ENCODE peak calls at places on chromosomes 4 and X, in ten cellular contexts. D, F, S, V, U, X, Y, R, J and T are unnamed samples.

GRCh38 chr4:168551211-168551610 is 54.4 kb downstream of the PALLD start:
- DNase-seq in D (no peak), F (peak), S (no peak), V (peak), U (no peak), X (peak), Y (no peak), R (no peak), J (peak), T (no peak)

GRCh38 chrX:7318246-7318645 is 170.3 kb upstream of the PUDP start:
- DNase-seq in D (no peak), F (peak), S (no peak), V (no peak), U (no peak), X (no peak), Y (no peak), R (no peak), J (no peak), T (no peak)

GRCh38 chrX:40471965-40472648 is 108.7 kb upstream of the ATP6AP2 start:
- DNase-seq in D (no peak), F (peak), S (peak), V (peak), U (peak), X (peak), Y (no peak), R (no peak), J (no peak), T (no peak)

GRCh38 chr4:163808091-163808490 is 313.6 kb downstream of the TMA16 start:
- DNase-seq in D (no peak), F (no peak), S (no peak), V (no peak), U (no peak), X (no peak), Y (no peak), R (no peak), J (no peak), T (no peak)

GRCh38 chrX:70479197-70479969 is 34.7 kb downstream of the DLG3 start:
- DNase-seq in D (no peak), F (peak), S (no peak), V (peak), U (no peak), X (peak), Y (no peak), R (no peak), J (peak), T (no peak)

GRCh38 chr4:25107827-25108516 is 52.3 kb downstream of the SEPSECS start:
- DNase-seq in D (no peak), F (peak), S (no peak), V (peak), U (no peak), X (no peak), Y (no peak), R (no peak), J (no peak), T (no peak)

GRCh38 chrX:53716328-53717088 is 30.0 kb upstream of the HUWE1 start:
- DNase-seq in D (peak), F (no peak), S (peak), V (no peak), U (no peak), X (peak), Y (no peak), R (peak), J (peak), T (peak)

GRCh38 chr4:89410687-89411086 is 103.1 kb upstream of the GPRIN3 start:
- DNase-seq in D (no peak), F (peak), S (no peak), V (peak), U (no peak), X (peak), Y (no peak), R (no peak), J (peak), T (no peak)

GRCh38 chrX:40100141-40100536 is 2.4 kb upstream of the BCOR start:
- DNase-seq in D (no peak), F (peak), S (no peak), V (peak), U (no peak), X (no peak), Y (no peak), R (no peak), J (no peak), T (no peak)

GRCh38 chr4:159006202-159006601 is 96.7 kb upstream of the RAPGEF2 start:
- DNase-seq in D (no peak), F (peak), S (no peak), V (no peak), U (no peak), X (peak), Y (no peak), R (no peak), J (peak), T (peak)

GRCh38 chr4:153643406-153644016 is 40.6 kb upstream of the TLR2 start:
- DNase-seq in D (no peak), F (peak), S (peak), V (peak), U (no peak), X (peak), Y (no peak), R (no peak), J (no peak), T (no peak)

GRCh38 chrX:126929071-126929470 is 109.5 kb downstream of the PRR32 start:
- DNase-seq in D (no peak), F (no peak), S (no peak), V (no peak), U (no peak), X (no peak), Y (no peak), R (no peak), J (no peak), T (no peak)

GRCh38 chr4:164783966-164784365 is 30.0 kb downstream of the SMIM31 start:
- DNase-seq in D (no peak), F (no peak), S (no peak), V (no peak), U (no peak), X (no peak), Y (no peak), R (no peak), J (no peak), T (no peak)

GRCh38 chrX:123157586-123157985 is 26.5 kb upstream of the GRIA3 start:
- DNase-seq in D (no peak), F (peak), S (no peak), V (no peak), U (no peak), X (no peak), Y (no peak), R (no peak), J (no peak), T (no peak)

GRCh38 chr4:38523054-38523453 is 140.9 kb upstream of the KLF3 start:
- DNase-seq in D (no peak), F (no peak), S (no peak), V (no peak), U (no peak), X (no peak), Y (no peak), R (no peak), J (no peak), T (no peak)

GRCh38 chrX:17031827-17032226 is 85.4 kb downstream of the REPS2 start:
- DNase-seq in D (no peak), F (no peak), S (no peak), V (no peak), U (no peak), X (no peak), Y (no peak), R (no peak), J (no peak), T (no peak)

GRCh38 chrX:132092439-132093065 is 35.3 kb downstream of the FRMD7 start:
- DNase-seq in D (no peak), F (peak), S (peak), V (peak), U (peak), X (peak), Y (peak), R (peak), J (no peak), T (peak)

GRCh38 chrX:104854790-104855340 is 288.9 kb downstream of the IL1RAPL2 start:
- DNase-seq in D (no peak), F (no peak), S (no peak), V (peak), U (no peak), X (peak), Y (no peak), R (no peak), J (no peak), T (no peak)

GRCh38 chr4:41216294-41217019 is 2.1 kb upstream of the APBB2 start:
- DNase-seq in D (peak), F (peak), S (peak), V (peak), U (no peak), X (peak), Y (no peak), R (no peak), J (no peak), T (no peak)

GRCh38 chrX:70044541-70045245 is 5.0 kb downstream of the AWAT2 start:
- DNase-seq in D (no peak), F (no peak), S (no peak), V (peak), U (no peak), X (no peak), Y (no peak), R (no peak), J (no peak), T (no peak)

GRCh38 chr4:1216869-1217294 is 32.0 kb downstream of the CTBP1 start:
- DNase-seq in D (no peak), F (no peak), S (peak), V (no peak), U (peak), X (no peak), Y (no peak), R (peak), J (no peak), T (no peak)

GRCh38 chr4:121217385-121217784 is 53.3 kb upstream of the TNIP3 start:
- DNase-seq in D (no peak), F (no peak), S (no peak), V (peak), U (no peak), X (peak), Y (no peak), R (no peak), J (peak), T (no peak)

GRCh38 chr4:20305976-20306375 is 54.3 kb downstream of the SLIT2 start:
- DNase-seq in D (no peak), F (peak), S (no peak), V (peak), U (no peak), X (no peak), Y (no peak), R (no peak), J (no peak), T (no peak)

GRCh38 chr4:5573965-5574364 is 134.4 kb downstream of the EVC2 start:
- DNase-seq in D (no peak), F (no peak), S (no peak), V (peak), U (no peak), X (no peak), Y (no peak), R (no peak), J (no peak), T (no peak)

GRCh38 chrX:155009994-155010472 is 12.5 kb downstream of the F8 start:
- DNase-seq in D (no peak), F (no peak), S (no peak), V (peak), U (no peak), X (no peak), Y (no peak), R (no peak), J (no peak), T (no peak)

GRCh38 chr4:177862541-177863176 is 420.4 kb upstream of the AGA start:
- DNase-seq in D (no peak), F (no peak), S (no peak), V (no peak), U (no peak), X (no peak), Y (no peak), R (no peak), J (no peak), T (no peak)

GRCh38 chrX:129980540-129981206 is 1.8 kb upstream of the BCORL1 start:
- DNase-seq in D (no peak), F (no peak), S (no peak), V (peak), U (no peak), X (peak), Y (no peak), R (peak), J (no peak), T (no peak)

GRCh38 chr4:5970381-5971076 is 47.7 kb downstream of the C4orf50 start:
- DNase-seq in D (no peak), F (no peak), S (no peak), V (no peak), U (no peak), X (no peak), Y (no peak), R (no peak), J (no peak), T (no peak)

GRCh38 chr4:184444215-184444952 is 30.0 kb downstream of the IRF2 start:
- DNase-seq in D (no peak), F (no peak), S (no peak), V (no peak), U (no peak), X (peak), Y (no peak), R (no peak), J (no peak), T (no peak)

GRCh38 chrX:110667706-110668105 is 127.9 kb downstream of the CHRDL1 start:
- DNase-seq in D (no peak), F (no peak), S (no peak), V (no peak), U (no peak), X (peak), Y (no peak), R (no peak), J (no peak), T (no peak)

GRCh38 chr4:29046166-29046565 is 1674.0 kb upstream of the PCDH7 start:
- DNase-seq in D (no peak), F (peak), S (no peak), V (peak), U (no peak), X (peak), Y (no peak), R (no peak), J (peak), T (no peak)

GRCh38 chrX:65668362-65669310 is 1.2 kb downstream of the MSN start:
- DNase-seq in D (peak), F (peak), S (peak), V (peak), U (peak), X (peak), Y (no peak), R (peak), J (peak), T (no peak)

GRCh38 chrX:7169627-7170026 is 21.7 kb upstream of the PUDP start:
- DNase-seq in D (no peak), F (no peak), S (no peak), V (no peak), U (no peak), X (no peak), Y (no peak), R (no peak), J (no peak), T (no peak)